ENCODE peak calls at places on chromosome 3, in nine cellular contexts. P, Y, F, M, L, X, Q, E and J are unnamed samples.

GRCh38 chr3:149414557-149415231 is 37.2 kb upstream of the TM4SF1 start:
- DNase-seq in F (no peak), L (no peak), X (no peak), E (no peak), M (no peak), Y (no peak), Q (no peak), P (no peak), J (no peak)

GRCh38 chr3:37249717-37250116 is 75.3 kb upstream of the LRRFIP2 start:
- DNase-seq in E (no peak), L (peak; percentile 14), Q (no peak), F (no peak), Y (no peak), X (no peak), P (no peak), M (no peak), J (no peak)

GRCh38 chr3:132332082-132332964 is 15.1 kb downstream of the ACP3 start:
- DNase-seq in F (no peak), Y (no peak), Q (no peak), M (no peak), P (no peak), L (peak; percentile 76), X (no peak), E (no peak), J (no peak)

GRCh38 chr3:133532951-133533350 is 40.5 kb upstream of the CDV3 start:
- DNase-seq in Q (no peak), Y (no peak), E (no peak), M (no peak), L (no peak), F (no peak), X (no peak), P (no peak), J (no peak)

GRCh38 chr3:8793242-8793641 is 23.8 kb upstream of the OXTR start:
- DNase-seq in L (peak; percentile 87), X (no peak), M (no peak), P (no peak), F (no peak), Q (no peak), E (no peak), Y (peak; percentile 63), J (no peak)

GRCh38 chr3:35393916-35394315 is 245.4 kb upstream of the ARPP21 start:
- DNase-seq in M (no peak), L (peak; percentile 25), Q (no peak), P (no peak), X (no peak), Y (peak; percentile 3), E (no peak), F (no peak), J (peak; percentile 26)

GRCh38 chr3:108132727-108133373 is 42.0 kb upstream of the CD47 start:
- DNase-seq in Q (no peak), F (no peak), L (peak; percentile 87), Y (peak; percentile 87), M (no peak), P (no peak), X (no peak), E (no peak), J (no peak)

GRCh38 chr3:151227438-151228290 is 24.6 kb upstream of the GPR171 start:
- DNase-seq in X (peak; percentile 85), Q (peak; percentile 65), M (peak; percentile 15), L (peak; percentile 79), F (peak; percentile 30), P (peak; percentile 73), E (peak; percentile 52), Y (peak; percentile 70), J (peak; percentile 49)

GRCh38 chr3:143596957-143597642 is 251.2 kb downstream of the SLC9A9 start:
- DNase-seq in Y (no peak), F (no peak), E (no peak), M (no peak), L (peak; percentile 10), P (no peak), X (no peak), Q (no peak), J (no peak)

GRCh38 chr3:138686771-138687221 is 78.2 kb downstream of the FAIM start:
- DNase-seq in M (no peak), X (no peak), Q (no peak), P (no peak), F (no peak), L (no peak), Y (no peak), E (no peak), J (no peak)

GRCh38 chr3:126156468-126156867 is 23.9 kb downstream of the ALDH1L1 start:
- DNase-seq in P (no peak), F (no peak), X (no peak), Q (no peak), M (no peak), E (no peak), Y (no peak), L (no peak), J (no peak)

GRCh38 chr3:136818851-136819783 is at the start of gene SLC35G2:
- DNase-seq in X (peak; percentile 20), L (peak; percentile 78), F (no peak), M (no peak), E (peak; percentile 59), Y (peak; percentile 65), P (peak; percentile 63), Q (peak; percentile 71), J (peak; percentile 87)

GRCh38 chr3:11580645-11581044 is 63.1 kb downstream of the VGLL4 start:
- DNase-seq in P (no peak), X (no peak), E (no peak), F (no peak), L (no peak), Y (no peak), M (no peak), Q (no peak), J (no peak)

GRCh38 chr3:165753560-165753959 is 83.7 kb downstream of the BCHE start:
- DNase-seq in P (no peak), F (no peak), Q (no peak), M (no peak), E (no peak), X (no peak), Y (peak; percentile 72), L (peak; percentile 51), J (no peak)

GRCh38 chr3:19025441-19025840 is 122.9 kb upstream of the KCNH8 start:
- DNase-seq in P (no peak), M (no peak), X (no peak), Q (no peak), E (no peak), L (peak; percentile 9), F (no peak), Y (peak; percentile 28), J (no peak)